ENCODE peak calls at places on chromosomes 2 and 18, in eight cellular contexts. M, J, R, P, O, U, X and I are unnamed samples.

GRCh38 chr2:197453914-197454398 is 604 bp downstream of the COQ10B start:
- DNase-seq in X (no peak), R (peak; percentile 96), J (no peak), M (no peak), O (no peak), P (no peak), U (no peak), I (no peak)

GRCh38 chr2:86518498-86518897 is 44.7 kb downstream of the CHMP3 start:
- DNase-seq in M (peak; percentile 4), R (peak; percentile 37), O (no peak), J (peak; percentile 8), X (no peak), P (peak; percentile 17), U (peak; percentile 16), I (no peak)

GRCh38 chr2:97932975-97933662 is 62.6 kb downstream of the TMEM131 start:
- DNase-seq in J (no peak), R (no peak), M (no peak), U (no peak), X (no peak), O (no peak), P (no peak), I (no peak)

GRCh38 chr2:102449370-102449974 is 23.6 kb upstream of the SLC9A4 start:
- DNase-seq in U (peak; percentile 62), R (peak; percentile 72), X (no peak), J (peak; percentile 62), M (peak; percentile 18), P (peak; percentile 78), O (peak; percentile 74), I (no peak)

GRCh38 chr18:323253-323622 is 55.4 kb upstream of the THOC1 start:
- DNase-seq in X (no peak), R (peak; percentile 36), U (no peak), M (peak; percentile 80), J (peak; percentile 66), O (no peak), P (no peak), I (no peak)

GRCh38 chr2:231929961-231930600 is 3.9 kb upstream of the NPPC start:
- DNase-seq in J (no peak), O (peak; percentile 42), U (no peak), P (peak; percentile 50), X (no peak), R (peak; percentile 26), M (no peak), I (no peak)

GRCh38 chr2:237861-238260 is 26.0 kb downstream of the SH3YL1 start:
- DNase-seq in J (no peak), P (no peak), U (no peak), M (no peak), X (no peak), R (no peak), O (no peak), I (no peak)

GRCh38 chr18:28594034-28594433 is 417.1 kb upstream of the CDH2 start:
- DNase-seq in P (no peak), M (peak; percentile 58), O (no peak), U (no peak), X (no peak), J (no peak), R (peak; percentile 52), I (no peak)

GRCh38 chr2:160664603-160665145 is 171.1 kb upstream of the RBMS1 start:
- DNase-seq in O (no peak), M (no peak), J (no peak), U (no peak), R (no peak), P (no peak), X (no peak), I (no peak)

GRCh38 chr18:48035556-48035860 is 105.0 kb upstream of the SMAD2 start:
- DNase-seq in M (no peak), P (no peak), U (no peak), O (no peak), X (no peak), J (no peak), R (no peak), I (no peak)

GRCh38 chr2:157087373-157088005 is 170.0 kb upstream of the GALNT5 start:
- DNase-seq in M (no peak), J (no peak), O (no peak), X (no peak), R (peak; percentile 85), P (no peak), U (no peak), I (no peak)

GRCh38 chr2:201854841-201855240 is 48.5 kb downstream of the CDK15 start:
- DNase-seq in X (no peak), J (no peak), P (no peak), O (no peak), M (peak; percentile 65), U (no peak), R (peak; percentile 60), I (no peak)

GRCh38 chr2:163767097-163767496 is 31.3 kb upstream of the FIGN start:
- DNase-seq in J (no peak), R (no peak), P (no peak), X (no peak), O (no peak), M (no peak), U (no peak), I (no peak)

GRCh38 chr18:57744211-57744694 is 58.9 kb downstream of the ATP8B1 start:
- DNase-seq in U (no peak), X (peak; percentile 94), O (no peak), R (no peak), J (no peak), M (peak; percentile 56), P (no peak), I (no peak)

GRCh38 chr2:186737737-186738508 is 44.1 kb downstream of the FAM171B start:
- DNase-seq in R (no peak), X (no peak), U (no peak), M (no peak), J (no peak), P (no peak), O (no peak), I (no peak)

GRCh38 chr2:239687441-239687840 is 286.6 kb upstream of the HDAC4 start:
- DNase-seq in R (no peak), U (no peak), O (peak; percentile 39), X (no peak), M (no peak), J (no peak), P (no peak), I (no peak)

GRCh38 chr18:77114564-77115391 is 17.8 kb downstream of the MBP start:
- DNase-seq in J (peak; percentile 88), M (no peak), O (no peak), U (peak; percentile 47), X (no peak), P (peak; percentile 38), R (peak; percentile 92), I (no peak)

GRCh38 chr2:95073856-95074662 is 47.5 kb downstream of the MRPS5 start:
- DNase-seq in U (no peak), O (peak; percentile 52), R (no peak), X (no peak), M (peak; percentile 37), J (peak; percentile 2), P (no peak), I (peak; percentile 10)

GRCh38 chr18:77205769-77206168 is 43.9 kb upstream of the GALR1 start:
- DNase-seq in M (no peak), X (no peak), P (no peak), R (no peak), J (no peak), O (no peak), U (no peak), I (no peak)

GRCh38 chr2:43405829-43406228 is 179.4 kb upstream of the ZFP36L2 start:
- DNase-seq in R (no peak), O (no peak), P (no peak), X (no peak), J (no peak), M (no peak), U (no peak), I (no peak)

GRCh38 chr18:59229191-59229590 is 9.2 kb downstream of the GRP start:
- DNase-seq in R (no peak), M (peak; percentile 92), J (no peak), P (no peak), O (no peak), U (no peak), X (no peak), I (no peak)

GRCh38 chr18:3052411-3052758 is 39.4 kb upstream of the LPIN2 start:
- DNase-seq in X (no peak), P (no peak), O (no peak), R (no peak), J (no peak), U (no peak), M (no peak), I (no peak)

GRCh38 chr2:70870790-70871189 is 35.2 kb upstream of the CD207 start:
- DNase-seq in M (no peak), U (no peak), J (no peak), O (no peak), X (no peak), R (no peak), P (no peak), I (no peak)

GRCh38 chr2:230757476-230757875 is 44.8 kb downstream of the CAB39 start:
- DNase-seq in O (no peak), J (no peak), P (no peak), U (no peak), M (peak; percentile 67), X (no peak), R (peak; percentile 32), I (no peak)

GRCh38 chr2:188269004-188269403 is 22.7 kb upstream of the GULP1 start:
- DNase-seq in M (no peak), X (no peak), J (no peak), R (no peak), P (no peak), U (no peak), O (no peak), I (no peak)

GRCh38 chr18:62558015-62558663 is 35.3 kb downstream of the ZCCHC2 start:
- DNase-seq in O (no peak), X (no peak), J (no peak), R (no peak), P (no peak), M (no peak), U (no peak), I (no peak)